ENCODE peak calls at places on chromosomes 5 and 9, in six cellular contexts. Q is stomach, B is GM12891, Y is heart left ventricle, P is adrenal gland, J is vagina. L is an unnamed sample.

GRCh38 chr5:133240425-133241091 is 188.7 kb downstream of the HSPA4 start:
- DNase-seq in J (no peak), Y (no peak), B (no peak), Q (peak), P (peak), L (peak)

GRCh38 chr5:141742866-141743651 is 61.0 kb upstream of the ARAP3 start:
- DNase-seq in Y (no peak), J (no peak), B (no peak), Q (peak), P (no peak), L (peak)

GRCh38 chr5:77168884-77169254 is 41.6 kb upstream of the PDE8B start:
- DNase-seq in Q (peak), Y (peak), B (no peak), P (no peak), J (peak), L (no peak)

GRCh38 chr5:93191016-93191415 is 390.0 kb downstream of the NR2F1-AS1 start:
- DNase-seq in Y (no peak), P (no peak), B (no peak), J (no peak), Q (no peak), L (no peak)

GRCh38 chr9:107674937-107675277 is 185.3 kb upstream of the KLF4 start:
- DNase-seq in J (no peak), B (no peak), Q (no peak), Y (peak), P (peak), L (no peak)

GRCh38 chr5:149202910-149203451 is 61.7 kb downstream of the ABLIM3 start:
- DNase-seq in Y (no peak), P (no peak), Q (no peak), B (no peak), J (no peak), L (no peak)

GRCh38 chr9:2228132-2228531 is 213.0 kb downstream of the SMARCA2 start:
- DNase-seq in P (peak), J (no peak), Y (no peak), B (no peak), Q (no peak), L (no peak)

GRCh38 chr5:148443998-148444397 is 60.2 kb downstream of the FBXO38 start:
- DNase-seq in B (peak), Q (peak), J (no peak), Y (peak), P (peak), L (peak)

GRCh38 chr5:15993934-15994333 is 185.7 kb downstream of the MARCHF11 start:
- DNase-seq in J (no peak), Y (no peak), P (no peak), B (no peak), Q (no peak), L (no peak)

GRCh38 chr5:52690236-52690685 is 97.5 kb upstream of the ITGA1 start:
- DNase-seq in Y (no peak), Q (no peak), J (no peak), B (no peak), P (no peak), L (no peak)

GRCh38 chr5:154945695-154946301 is 4.9 kb downstream of the MRPL22 start:
- DNase-seq in J (no peak), P (no peak), Q (no peak), Y (no peak), B (no peak), L (no peak)

GRCh38 chr9:87883990-87884389 is 1.3 kb downstream of the SPATA31E1 start:
- DNase-seq in Y (no peak), P (peak), J (peak), B (no peak), Q (no peak), L (no peak)

GRCh38 chr9:116594552-116594951 is 92.6 kb upstream of the TRIM32 start:
- DNase-seq in P (no peak), B (no peak), Q (no peak), Y (peak), J (no peak), L (peak)

GRCh38 chr5:25301836-25302235 is 657.1 kb upstream of the CDH10 start:
- DNase-seq in J (no peak), Q (no peak), P (no peak), Y (no peak), B (no peak), L (no peak)

GRCh38 chr9:85016389-85016997 is 347.0 kb downstream of the NTRK2 start:
- DNase-seq in Q (no peak), B (no peak), P (no peak), J (no peak), Y (no peak), L (no peak)

GRCh38 chr9:70480405-70480980 is 66.0 kb upstream of the KLF9 start:
- DNase-seq in J (peak), B (no peak), P (peak), Y (peak), Q (peak), L (no peak)

GRCh38 chr5:8135742-8136141 is 266.8 kb downstream of the MTRR start:
- DNase-seq in Q (no peak), B (no peak), Y (no peak), P (no peak), J (no peak), L (no peak)

GRCh38 chr9:113602126-113603119 is 138.9 kb downstream of the RGS3 start:
- DNase-seq in Y (peak), Q (peak), P (peak), J (no peak), B (peak), L (no peak)

GRCh38 chr5:96794757-96795156 is 13.0 kb downstream of the ERAP1 start:
- DNase-seq in Q (no peak), J (no peak), B (no peak), Y (no peak), P (no peak), L (no peak)

GRCh38 chr9:16794871-16795639 is 75.4 kb downstream of the BNC2 start:
- DNase-seq in Y (peak), P (no peak), B (no peak), Q (no peak), J (no peak), L (no peak)

GRCh38 chr9:95316794-95317118 is 753 bp downstream of the FANCC start:
- DNase-seq in Q (peak), B (peak), Y (peak), P (peak), J (no peak), L (peak)

GRCh38 chr5:18102733-18103132 is 468.5 kb downstream of the TAF11L14 start:
- DNase-seq in Y (no peak), P (no peak), Q (no peak), B (no peak), J (no peak), L (no peak)

GRCh38 chr5:102754499-102755424 is at the start of gene PAM:
- DNase-seq in Q (peak), Y (peak), P (peak), B (peak), J (no peak), L (peak)

GRCh38 chr9:121376214-121376830 is 6.3 kb upstream of the STOM start:
- DNase-seq in Q (no peak), J (no peak), P (no peak), B (no peak), Y (no peak), L (no peak)

GRCh38 chr5:72377920-72378635 is 57.9 kb downstream of the PTCD2 start:
- DNase-seq in J (no peak), Y (peak), B (no peak), Q (no peak), P (peak), L (no peak)

GRCh38 chr5:15707631-15708030 is 207.7 kb downstream of the FBXL7 start:
- DNase-seq in B (no peak), J (no peak), Y (no peak), Q (no peak), P (no peak), L (no peak)

GRCh38 chr9:121771851-121772599 is 120.6 kb downstream of the DAB2IP start:
- DNase-seq in P (no peak), Q (no peak), B (no peak), Y (peak), J (no peak), L (no peak)

GRCh38 chr5:36150676-36151433 is 832 bp downstream of the LMBRD2 start:
- DNase-seq in P (peak), J (no peak), B (peak), Q (peak), Y (peak), L (peak)

GRCh38 chr5:132094393-132095076 is 20.9 kb downstream of the CSF2 start:
- DNase-seq in Q (no peak), P (no peak), Y (no peak), B (no peak), J (no peak), L (peak)

GRCh38 chr9:124135813-124136365 is 121.9 kb upstream of the NEK6 start:
- DNase-seq in B (no peak), P (no peak), Q (no peak), Y (no peak), J (no peak), L (no peak)

GRCh38 chr9:124134526-124134925 is 123.0 kb downstream of the LHX2 start:
- DNase-seq in B (no peak), Q (no peak), P (peak), J (no peak), Y (no peak), L (no peak)

GRCh38 chr9:124137944-124138335 is 119.8 kb upstream of the NEK6 start:
- DNase-seq in Q (no peak), B (no peak), Y (no peak), J (no peak), P (peak), L (no peak)

GRCh38 chr9:124139001-124139400 is 118.7 kb upstream of the NEK6 start:
- DNase-seq in Y (no peak), Q (no peak), B (no peak), J (no peak), P (peak), L (no peak)

GRCh38 chr9:124137009-124137943 is 120.5 kb upstream of the NEK6 start:
- DNase-seq in J (no peak), P (peak), Q (no peak), Y (no peak), B (peak), L (no peak)
- TF ChIP-seq POLR2A in J (no peak), P (no peak), Q (no peak), Y (no peak), B (peak), L (no peak)

GRCh38 chr5:138568061-138568824 is 7.0 kb downstream of the HSPA9 start:
- DNase-seq in Q (no peak), B (no peak), J (no peak), P (no peak), Y (no peak), L (no peak)
- TF ChIP-seq POLR2A in Q (no peak), B (no peak), J (no peak), P (no peak), Y (no peak), L (no peak)

DNA sequence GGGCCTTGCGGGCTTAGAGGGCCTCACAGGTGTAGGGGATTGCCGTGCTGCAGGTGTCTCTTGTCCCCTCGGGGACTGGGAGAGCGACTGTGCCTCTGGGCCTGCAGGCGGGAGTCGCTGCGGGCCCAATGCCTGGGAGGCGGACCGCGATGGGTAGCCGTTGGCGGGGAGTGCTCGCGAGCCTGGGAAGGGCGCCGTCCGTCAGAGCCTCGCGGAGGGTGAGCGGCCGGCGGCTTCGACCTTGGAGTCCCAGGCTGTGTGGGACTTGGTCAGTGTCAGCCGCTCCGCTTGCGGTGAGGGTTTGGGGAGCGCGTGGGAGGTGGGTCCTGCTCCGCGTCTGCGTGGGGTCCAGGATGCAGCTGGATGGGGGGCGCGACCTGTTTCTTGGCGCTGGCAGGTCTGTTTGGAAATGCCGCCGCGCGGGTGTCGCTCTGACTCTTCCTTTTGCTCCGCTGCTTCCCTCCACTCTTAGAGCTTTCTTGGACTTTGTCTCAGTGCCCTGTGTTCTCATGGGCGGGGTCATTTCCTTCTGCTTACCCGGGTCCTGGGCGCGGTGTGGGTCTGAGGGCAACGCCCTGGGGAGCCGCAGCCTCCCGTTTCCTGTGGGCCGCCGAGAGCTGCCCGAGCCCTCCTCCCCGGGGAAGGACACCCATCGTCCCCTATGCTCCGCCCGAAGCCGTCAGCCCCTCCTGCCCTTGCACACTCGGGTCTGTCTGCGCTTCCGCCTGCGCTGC is 88.9 kb upstream of the CACNA1B start:
- DNase-seq in Q (peak), Y (no peak), P (no peak), J (no peak), B (no peak), L (no peak)
- TF ChIP-seq POLR2A in Q (no peak), Y (no peak), P (no peak), J (no peak), B (no peak), L (no peak)

GRCh38 chr9:130693101-130693425 is 517 bp upstream of the EXOSC2 start:
- DNase-seq in P (peak), Q (no peak), B (no peak), Y (no peak), J (no peak), L (no peak)

GRCh38 chr9:130694205-130694604 is 625 bp downstream of the EXOSC2 start:
- DNase-seq in Q (no peak), Y (no peak), B (no peak), P (no peak), J (no peak), L (no peak)

GRCh38 chr9:130692365-130692764 is 1.2 kb upstream of the EXOSC2 start:
- DNase-seq in Q (no peak), B (no peak), J (no peak), Y (peak), P (peak), L (no peak)

GRCh38 chr9:130696139-130696650 is 2.6 kb downstream of the EXOSC2 start:
- DNase-seq in P (no peak), Q (no peak), J (no peak), Y (no peak), B (no peak), L (no peak)

DNA sequence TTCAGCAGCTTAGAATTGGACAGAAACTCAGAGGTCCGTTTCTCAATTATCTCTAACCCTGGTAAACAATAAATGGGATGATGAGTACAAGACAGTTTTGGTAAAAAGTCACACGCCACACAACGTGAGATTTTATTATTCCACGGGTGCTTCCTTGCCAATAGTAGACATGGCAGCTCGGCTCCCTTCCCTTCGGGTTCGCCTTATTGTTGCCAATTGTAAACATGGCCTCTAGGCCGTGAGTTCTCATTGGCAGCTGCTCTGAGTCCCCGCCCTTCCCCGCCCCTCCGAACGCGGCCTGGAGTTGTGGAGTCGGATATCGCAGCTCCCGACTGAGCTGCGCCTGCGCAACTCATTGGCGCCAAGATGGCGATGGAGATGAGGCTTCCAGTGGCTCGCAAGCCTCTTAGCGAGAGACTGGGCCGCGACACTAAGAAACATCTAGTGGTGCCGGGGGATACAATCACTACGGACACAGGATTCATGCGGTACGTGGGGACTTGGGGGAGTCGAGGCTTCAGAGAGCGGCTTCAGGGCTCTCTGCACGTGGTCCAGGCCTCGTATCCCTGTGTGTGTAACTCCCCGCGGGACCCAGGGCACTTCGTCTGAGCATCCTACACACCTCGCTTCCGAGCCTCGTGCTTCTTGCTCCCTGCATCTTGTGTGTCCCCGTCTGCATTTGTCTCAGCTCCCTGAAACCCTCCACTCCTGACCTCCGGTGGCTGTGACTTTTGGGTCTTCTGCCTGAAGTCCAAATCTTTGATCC is at the start of gene EXOSC2:
- DNase-seq in J (peak), Q (peak), P (peak), Y (peak), B (peak), L (peak)
- TF ChIP-seq POLR2A in J (no peak), Q (no peak), P (peak), Y (no peak), B (peak), L (peak)

GRCh38 chr9:128916204-128916603 is 4.6 kb upstream of the PHYHD1 start:
- DNase-seq in B (no peak), P (no peak), J (no peak), Q (no peak), Y (peak), L (no peak)
- TF ChIP-seq POLR2A in B (no peak), P (no peak), J (no peak), Q (no peak), Y (no peak), L (no peak)

GRCh38 chr5:140060816-140061215 is 17.7 kb upstream of the NRG2 start:
- DNase-seq in J (no peak), B (no peak), Q (no peak), Y (no peak), P (no peak), L (no peak)

GRCh38 chr5:140056880-140057279 is 13.8 kb upstream of the NRG2 start:
- DNase-seq in J (no peak), P (no peak), Y (no peak), B (no peak), Q (no peak), L (no peak)

GRCh38 chr5:140055152-140055551 is 12.1 kb upstream of the NRG2 start:
- DNase-seq in Q (no peak), B (no peak), Y (no peak), J (no peak), P (no peak), L (no peak)

GRCh38 chr5:140054086-140054689 is 11.1 kb upstream of the NRG2 start:
- DNase-seq in Y (no peak), J (no peak), Q (no peak), B (no peak), P (peak), L (no peak)

GRCh38 chr5:140058212-140058932 is 15.3 kb upstream of the NRG2 start:
- DNase-seq in P (no peak), B (no peak), J (no peak), Q (no peak), Y (no peak), L (no peak)
- TF ChIP-seq POLR2A in P (no peak), B (no peak), J (no peak), Q (no peak), Y (no peak), L (no peak)

DNA sequence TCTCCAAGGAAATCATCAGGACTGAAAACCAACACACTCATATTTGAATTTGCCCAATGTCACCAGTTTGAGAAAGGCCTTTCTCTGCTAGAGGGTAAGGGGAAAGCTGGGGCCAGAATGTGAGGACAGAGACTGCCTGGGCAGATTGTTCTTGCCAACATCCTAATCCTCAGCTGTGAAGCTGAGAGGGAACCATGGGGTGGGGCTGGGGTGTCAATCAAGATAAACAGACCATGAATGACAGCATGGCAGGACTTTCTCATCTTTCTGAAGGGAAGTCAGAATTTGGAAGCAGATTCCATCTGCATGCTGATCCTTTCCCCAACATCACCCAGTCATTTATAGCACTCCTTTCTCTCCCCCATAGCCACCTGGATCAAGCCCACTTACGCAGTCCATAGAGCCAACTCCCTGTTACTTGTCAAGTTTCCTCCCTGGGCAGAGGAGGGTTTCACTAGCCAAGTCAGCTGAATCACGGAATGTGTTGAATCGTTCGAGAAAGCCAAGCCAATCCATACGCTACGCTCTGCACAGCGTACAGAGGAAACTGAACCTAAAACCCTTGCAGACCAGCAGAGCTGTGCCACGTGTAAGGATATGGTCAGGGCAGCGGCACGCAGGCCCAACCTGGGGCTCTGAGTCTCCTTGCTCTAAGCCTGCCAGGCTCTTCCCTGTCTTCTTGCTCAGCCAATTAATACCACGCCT is 14.9 kb downstream of the GLDC start:
- DNase-seq in J (no peak), Y (no peak), Q (no peak), B (no peak), P (no peak), L (no peak)
- TF ChIP-seq POLR2A in J (no peak), Y (no peak), Q (no peak), B (no peak), P (no peak), L (no peak)

GRCh38 chr5:181255836-181256578 is 4.9 kb downstream of the TRIM52 start:
- DNase-seq in J (no peak), P (no peak), Q (no peak), B (no peak), Y (no peak), L (no peak)
- TF ChIP-seq POLR2A in J (no peak), P (no peak), Q (no peak), B (no peak), Y (no peak), L (no peak)